ENCODE peak calls at places on chromosome 2, in ten cellular contexts. I is uterus, X is right lobe of liver, V is thyroid gland, Y is Peyer's patch, R is sigmoid colon, C is A549, J is NB4, T is IMR-90, O is transverse colon. Q is an unnamed sample.

GRCh38 chr2:9336534-9337354 is 86.6 kb downstream of the ITGB1BP1 start:
- DNase-seq in I (peak; percentile 87), X (peak; percentile 87), V (peak; percentile 91), Y (no peak), R (peak; percentile 80), C (no peak), J (no peak), T (peak; percentile 97), O (peak; percentile 89), Q (peak; percentile 76)

GRCh38 chr2:169799555-169799954 is 884 bp downstream of the SSB start:
- DNase-seq in I (no peak), X (no peak), V (no peak), Y (no peak), R (no peak), C (no peak), J (peak; percentile 67), T (peak; percentile 35), O (no peak), Q (peak; percentile 44)

GRCh38 chr2:156818944-156819343 is 382.8 kb downstream of the GPD2 start:
- DNase-seq in I (no peak), X (no peak), V (no peak), Y (no peak), R (no peak), C (no peak), J (no peak), T (peak; percentile 67), O (no peak), Q (no peak)

GRCh38 chr2:196427996-196428634 is 211.4 kb upstream of the CCDC150 start:
- DNase-seq in I (no peak), X (no peak), V (no peak), Y (no peak), R (no peak), C (no peak), J (no peak), T (no peak), O (no peak), Q (no peak)

GRCh38 chr2:168686485-168687191 is 115.8 kb upstream of the NOSTRIN start:
- DNase-seq in I (no peak), X (no peak), V (no peak), Y (no peak), R (no peak), C (no peak), J (no peak), T (peak; percentile 37), O (no peak), Q (no peak)

GRCh38 chr2:130963849-130964793 is 127.4 kb downstream of the ARHGEF4 start:
- DNase-seq in I (no peak), X (no peak), V (peak; percentile 47), Y (no peak), R (no peak), C (peak; percentile 65), J (peak; percentile 25), T (no peak), O (no peak), Q (peak; percentile 7)

GRCh38 chr2:236579746-236580315 is 10.2 kb downstream of the ACKR3 start:
- DNase-seq in I (no peak), X (no peak), V (no peak), Y (no peak), R (peak; percentile 67), C (no peak), J (no peak), T (no peak), O (no peak), Q (no peak)

GRCh38 chr2:1613731-1614354 is 130.5 kb downstream of the PXDN start:
- DNase-seq in I (no peak), X (no peak), V (no peak), Y (peak; percentile 15), R (no peak), C (no peak), J (peak; percentile 27), T (peak; percentile 45), O (no peak), Q (no peak)

GRCh38 chr2:200757414-200757813 is 54.3 kb upstream of the BZW1 start:
- DNase-seq in I (no peak), X (no peak), V (no peak), Y (no peak), R (no peak), C (no peak), J (no peak), T (no peak), O (no peak), Q (no peak)

GRCh38 chr2:200752332-200752731 is 59.4 kb upstream of the BZW1 start:
- DNase-seq in I (no peak), X (no peak), V (no peak), Y (no peak), R (no peak), C (no peak), J (no peak), T (no peak), O (no peak), Q (no peak)

GRCh38 chr2:200758341-200758740 is 53.4 kb upstream of the BZW1 start:
- DNase-seq in I (no peak), X (no peak), V (no peak), Y (no peak), R (no peak), C (no peak), J (no peak), T (no peak), O (no peak), Q (no peak)

GRCh38 chr2:200752835-200753234 is 58.9 kb upstream of the BZW1 start:
- DNase-seq in I (no peak), X (no peak), V (no peak), Y (no peak), R (no peak), C (no peak), J (no peak), T (no peak), O (no peak), Q (no peak)

DNA sequence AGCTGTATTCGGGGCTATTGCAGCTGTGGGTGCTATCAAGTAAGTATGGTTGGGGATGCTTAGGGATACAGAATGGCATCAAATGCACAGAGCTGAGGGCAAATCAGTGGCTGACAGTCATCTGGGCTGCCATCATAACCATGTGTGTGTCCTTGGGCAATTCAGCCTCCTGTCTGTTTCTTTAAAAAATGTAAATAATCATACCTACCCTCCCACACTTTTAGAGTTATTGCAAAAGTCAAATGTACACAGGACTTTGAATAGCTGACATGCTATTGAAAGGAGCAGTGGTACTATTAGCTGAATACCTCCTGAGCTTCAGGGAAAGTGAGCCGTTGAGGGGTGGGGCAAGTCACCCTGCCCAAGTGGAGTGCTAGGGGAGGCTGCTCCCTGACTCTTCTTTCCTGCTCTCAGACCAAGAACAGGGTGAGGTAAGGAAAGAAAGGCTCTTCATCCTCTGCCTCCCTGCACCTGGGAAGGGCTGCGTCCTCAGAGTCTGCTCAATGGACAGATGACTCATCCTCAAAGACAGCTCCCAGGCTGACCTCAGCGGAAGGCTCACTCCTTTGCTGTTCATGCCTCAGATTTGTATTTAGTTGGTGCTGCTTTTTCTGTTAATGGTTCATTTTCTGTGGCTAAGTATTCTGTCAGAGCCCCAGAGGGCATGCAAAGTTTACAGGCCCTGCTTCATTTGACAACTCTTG is 54.9 kb upstream of the BZW1 start:
- DNase-seq in I (no peak), X (no peak), V (no peak), Y (peak; percentile 59), R (no peak), C (peak; percentile 77), J (peak; percentile 59), T (peak; percentile 91), O (peak; percentile 47), Q (no peak)
- TF ChIP-seq POLR2A in I (no peak), X (peak; percentile 26), V (no peak), Y (no peak), R (no peak), C (no peak), J (no peak), T (no peak), O (no peak), Q (no peak)

GRCh38 chr2:241844831-241845578 is 13.7 kb downstream of the PDCD1 start:
- DNase-seq in I (peak; percentile 16), X (no peak), V (no peak), Y (no peak), R (peak; percentile 61), C (no peak), J (peak; percentile 8), T (no peak), O (no peak), Q (no peak)

GRCh38 chr2:241843321-241844065 is 15.2 kb downstream of the PDCD1 start:
- DNase-seq in I (no peak), X (no peak), V (no peak), Y (peak; percentile 47), R (peak; percentile 63), C (no peak), J (no peak), T (no peak), O (no peak), Q (no peak)

GRCh38 chr2:241842067-241842415 is 16.7 kb downstream of the PDCD1 start:
- DNase-seq in I (no peak), X (no peak), V (no peak), Y (no peak), R (peak; percentile 56), C (no peak), J (peak; percentile 9), T (no peak), O (no peak), Q (no peak)

GRCh38 chr2:241842620-241843211 is 16.0 kb downstream of the PDCD1 start:
- DNase-seq in I (no peak), X (peak; percentile 50), V (peak; percentile 22), Y (peak; percentile 58), R (peak; percentile 85), C (no peak), J (peak; percentile 89), T (no peak), O (peak; percentile 65), Q (no peak)

GRCh38 chr2:241844066-241844728 is 14.5 kb downstream of the PDCD1 start:
- DNase-seq in I (peak; percentile 62), X (peak; percentile 73), V (peak; percentile 71), Y (peak; percentile 79), R (peak; percentile 89), C (peak; percentile 43), J (peak; percentile 87), T (peak; percentile 22), O (peak; percentile 82), Q (peak; percentile 89)
- TF ChIP-seq POLR2A in I (peak; percentile 25), X (peak; percentile 40), V (no peak), Y (no peak), R (no peak), C (no peak), J (no peak), T (no peak), O (no peak), Q (peak; percentile 28)

GRCh38 chr2:128424806-128425205 is 106.1 kb upstream of the HS6ST1 start:
- DNase-seq in I (no peak), X (peak; percentile 19), V (no peak), Y (peak; percentile 9), R (peak; percentile 27), C (no peak), J (no peak), T (no peak), O (peak; percentile 1), Q (no peak)
- TF ChIP-seq POLR2A in I (no peak), X (no peak), V (no peak), Y (no peak), R (no peak), C (no peak), J (no peak), T (no peak), O (no peak), Q (no peak)

GRCh38 chr2:70088508-70089219 is 1.4 kb downstream of the PCBP1 start:
- DNase-seq in I (no peak), X (no peak), V (no peak), Y (no peak), R (no peak), C (no peak), J (no peak), T (peak; percentile 6), O (no peak), Q (no peak)

GRCh38 chr2:70087703-70088507 is 628 bp downstream of the PCBP1 start:
- DNase-seq in I (peak; percentile 43), X (peak; percentile 74), V (peak; percentile 47), Y (peak; percentile 78), R (peak; percentile 84), C (peak; percentile 55), J (peak; percentile 78), T (peak; percentile 58), O (peak; percentile 62), Q (peak; percentile 91)

GRCh38 chr2:70090706-70091334 is 3.5 kb downstream of the PCBP1 start:
- DNase-seq in I (no peak), X (peak; percentile 43), V (no peak), Y (peak; percentile 15), R (peak; percentile 43), C (no peak), J (no peak), T (no peak), O (no peak), Q (no peak)

GRCh38 chr2:70089946-70090523 is 2.8 kb downstream of the PCBP1 start:
- DNase-seq in I (no peak), X (no peak), V (no peak), Y (peak; percentile 19), R (no peak), C (no peak), J (peak; percentile 70), T (no peak), O (no peak), Q (no peak)

DNA sequence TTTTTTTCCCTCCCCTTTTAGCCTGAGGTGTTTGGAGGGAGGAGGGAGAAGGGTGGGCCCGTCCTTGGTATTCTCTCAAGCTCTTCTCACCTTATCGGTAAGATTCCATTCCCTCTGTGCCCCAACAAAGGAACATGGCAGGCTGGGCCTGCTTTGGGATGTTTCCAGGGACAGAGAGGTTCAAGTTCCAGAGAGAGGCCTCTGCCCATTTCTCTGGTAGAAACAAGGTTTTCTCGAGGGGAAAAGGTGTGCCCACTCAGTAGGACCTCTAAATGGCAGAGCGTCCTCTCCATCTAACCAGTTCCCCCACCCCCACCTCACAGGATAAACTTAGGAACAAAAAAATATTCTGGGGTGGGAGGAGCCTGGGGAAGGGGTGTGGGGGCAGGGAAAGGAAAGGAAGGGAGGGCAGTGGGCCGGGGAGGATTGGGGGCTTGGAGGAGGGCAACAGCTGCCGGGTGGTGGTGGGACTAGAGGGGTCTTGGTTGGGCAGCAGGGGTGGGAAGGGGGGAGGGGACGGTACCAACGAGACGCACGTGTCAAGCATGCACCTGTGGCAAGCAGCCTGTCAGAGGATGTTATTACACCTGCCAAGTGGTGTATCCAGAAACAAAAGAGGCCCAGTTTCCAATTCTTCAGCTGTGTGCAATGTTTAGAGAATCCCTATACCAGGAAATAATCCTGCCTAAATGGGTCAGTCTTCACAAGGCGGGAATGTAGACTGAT is 2.1 kb downstream of the PCBP1 start:
- DNase-seq in I (no peak), X (peak; percentile 68), V (peak; percentile 40), Y (peak; percentile 48), R (peak; percentile 69), C (peak; percentile 39), J (peak; percentile 58), T (no peak), O (no peak), Q (peak; percentile 36)
- TF ChIP-seq POLR2A in I (no peak), X (peak; percentile 36), V (no peak), Y (no peak), R (no peak), C (no peak), J (peak; percentile 3), T (peak; percentile 32), O (no peak), Q (no peak)